ENCODE peak calls at places on chromosome 7, in five cellular contexts. One of them, this sample, is unnamed.
A peak's percentile ranks its signal among the peaks of the same experiment; 100 is the strongest.

GRCh38 chr7:148079681-148080080 is 510.9 kb upstream of the C7orf33 start:
- DNase-seq in HCT116: no peak
- DNase-seq in HepG2: no peak
- DNase-seq in K562: no peak
- DNase-seq in GM12878: no peak
- DNase-seq in this sample: no peak

GRCh38 chr7:47602272-47603004 is 20.5 kb upstream of the TNS3 start:
- DNase-seq in HCT116: no peak
- DNase-seq in HepG2: no peak
- DNase-seq in K562: no peak
- DNase-seq in GM12878: no peak
- DNase-seq in this sample: no peak

GRCh38 chr7:95865716-95866371 is 93.5 kb downstream of the DYNC1I1 start:
- DNase-seq in HCT116: peak; percentile 7
- DNase-seq in HepG2: peak; percentile 25
- DNase-seq in K562: peak; percentile 27
- DNase-seq in GM12878: no peak
- DNase-seq in this sample: no peak

GRCh38 chr7:132575336-132575986 is 809 bp downstream of the PLXNA4 start:
- DNase-seq in HCT116: no peak
- DNase-seq in HepG2: no peak
- DNase-seq in K562: peak; percentile 7
- DNase-seq in GM12878: no peak
- DNase-seq in this sample: peak; percentile 84

GRCh38 chr7:78675511-78675910 is 778.0 kb downstream of the MAGI2 start:
- DNase-seq in HCT116: no peak
- DNase-seq in HepG2: no peak
- DNase-seq in K562: no peak
- DNase-seq in GM12878: no peak
- DNase-seq in this sample: no peak

GRCh38 chr7:138900040-138900828 is 81.0 kb downstream of the KIAA1549 start:
- DNase-seq in HCT116: no peak
- DNase-seq in HepG2: no peak
- DNase-seq in K562: no peak
- DNase-seq in GM12878: no peak
- DNase-seq in this sample: no peak

GRCh38 chr7:29684787-29685650 is 121.3 kb upstream of the WIPF3 start:
- DNase-seq in HCT116: peak; percentile 23
- DNase-seq in HepG2: peak; percentile 56
- DNase-seq in K562: peak; percentile 79
- DNase-seq in GM12878: no peak
- DNase-seq in this sample: peak; percentile 88

GRCh38 chr7:154304740-154305679 is 252.8 kb downstream of the DPP6 start:
- DNase-seq in HCT116: no peak
- DNase-seq in HepG2: no peak
- DNase-seq in K562: no peak
- DNase-seq in GM12878: no peak
- DNase-seq in this sample: peak; percentile 98

GRCh38 chr7:35875292-35875691 is 74.4 kb downstream of the SEPTIN7 start:
- DNase-seq in HCT116: no peak
- DNase-seq in HepG2: no peak
- DNase-seq in K562: no peak
- DNase-seq in GM12878: no peak
- DNase-seq in this sample: no peak

GRCh38 chr7:92888-93672 is 99.3 kb upstream of the FAM20C start:
- DNase-seq in HCT116: no peak
- DNase-seq in HepG2: no peak
- DNase-seq in K562: no peak
- DNase-seq in GM12878: no peak
- DNase-seq in this sample: no peak

GRCh38 chr7:95180-95862 is 97.0 kb upstream of the FAM20C start:
- DNase-seq in HCT116: no peak
- DNase-seq in HepG2: no peak
- DNase-seq in K562: no peak
- DNase-seq in GM12878: no peak
- DNase-seq in this sample: no peak

GRCh38 chr7:95863-96260 is 96.5 kb upstream of the FAM20C start:
- DNase-seq in HCT116: no peak
- DNase-seq in HepG2: no peak
- DNase-seq in K562: no peak
- DNase-seq in GM12878: no peak
- DNase-seq in this sample: no peak

GRCh38 chr7:92159-92767 is 100.1 kb upstream of the FAM20C start:
- DNase-seq in HCT116: no peak
- DNase-seq in HepG2: no peak
- DNase-seq in K562: no peak
- DNase-seq in GM12878: no peak
- DNase-seq in this sample: peak; percentile 63

DNA sequence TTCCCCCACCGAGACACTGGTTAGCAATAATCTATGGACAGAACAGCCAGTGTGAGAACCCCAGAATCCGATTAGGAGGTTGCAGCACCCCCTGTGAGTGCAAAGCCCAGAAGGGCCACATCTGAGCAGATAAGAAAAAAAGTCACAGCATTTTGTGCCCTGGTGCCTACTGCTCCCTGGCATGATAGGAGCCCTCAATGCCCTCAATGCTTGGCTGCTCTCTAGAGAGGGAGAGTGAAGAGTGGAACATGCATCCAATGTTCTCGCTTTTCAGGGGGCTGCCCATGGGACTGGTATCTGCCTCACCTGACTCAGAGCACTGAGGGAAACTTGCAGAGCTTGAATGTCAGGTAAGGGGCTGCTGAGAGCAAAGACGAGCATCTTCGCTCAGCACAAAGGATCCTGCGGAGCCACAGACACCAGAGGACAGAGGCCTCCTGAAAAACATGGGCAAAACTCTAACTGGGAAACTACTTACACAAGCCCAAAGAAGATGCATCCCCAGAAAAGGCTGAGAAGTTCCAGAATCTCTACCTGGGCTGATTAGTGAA is 98.0 kb upstream of the FAM20C start:
- DNase-seq in HCT116: no peak
- DNase-seq in HepG2: no peak
- DNase-seq in K562: no peak
- DNase-seq in GM12878: no peak
- DNase-seq in this sample: no peak
- TF ChIP-seq REST in HCT116: no peak
- TF ChIP-seq REST in HepG2: no peak
- TF ChIP-seq REST in K562: no peak
- TF ChIP-seq REST in GM12878: no peak
- TF ChIP-seq REST in this sample: no peak

GRCh38 chr7:100679129-100679926 is 5.8 kb downstream of the GNB2 start:
- DNase-seq in HCT116: no peak
- DNase-seq in HepG2: no peak
- DNase-seq in K562: no peak
- DNase-seq in GM12878: no peak
- DNase-seq in this sample: peak; percentile 71

GRCh38 chr7:100680589-100681271 is 7.2 kb downstream of the GNB2 start:
- DNase-seq in HCT116: no peak
- DNase-seq in HepG2: no peak
- DNase-seq in K562: peak; percentile 50
- DNase-seq in GM12878: no peak
- DNase-seq in this sample: peak; percentile 50

GRCh38 chr7:100681491-100682227 is 8.1 kb downstream of the GNB2 start:
- DNase-seq in HCT116: no peak
- DNase-seq in HepG2: no peak
- DNase-seq in K562: no peak
- DNase-seq in GM12878: no peak
- DNase-seq in this sample: peak; percentile 44

GRCh38 chr7:100678291-100678984 is 4.9 kb downstream of the GNB2 start:
- DNase-seq in HCT116: no peak
- DNase-seq in HepG2: no peak
- DNase-seq in K562: no peak
- DNase-seq in GM12878: no peak
- DNase-seq in this sample: peak; percentile 66

DNA sequence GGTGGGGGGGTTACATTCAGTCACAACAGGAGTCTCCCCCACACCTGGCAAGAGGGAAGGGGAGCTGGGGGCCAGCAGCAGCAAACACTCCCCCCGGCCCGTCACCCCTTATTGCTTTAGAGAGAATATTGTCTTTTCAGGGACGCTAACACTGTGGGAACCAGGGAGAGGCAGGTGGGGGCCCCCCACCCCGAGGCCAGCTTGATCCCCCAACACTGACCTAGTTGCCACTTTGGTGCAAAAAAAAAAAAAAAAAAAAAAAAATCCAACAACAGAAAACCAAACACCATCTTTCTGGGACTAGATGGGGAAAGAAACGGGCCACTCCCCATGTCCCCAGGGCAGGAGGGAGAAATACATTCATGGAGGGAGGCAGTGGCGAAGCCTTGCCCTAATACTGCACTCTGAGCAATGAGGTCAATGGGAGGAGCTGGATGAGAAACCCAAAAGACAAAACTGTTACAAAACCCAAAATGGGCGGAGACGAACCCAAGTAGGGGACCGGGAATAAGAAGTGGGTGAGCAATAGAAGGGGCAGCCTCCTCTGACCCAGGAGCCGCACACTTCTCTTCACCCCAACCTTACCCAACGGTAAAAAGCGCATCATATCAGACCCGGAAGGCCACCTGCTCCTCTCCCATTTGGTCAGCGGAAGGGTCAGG is 6.5 kb downstream of the GNB2 start:
- DNase-seq in HCT116: no peak
- DNase-seq in HepG2: no peak
- DNase-seq in K562: peak; percentile 49
- DNase-seq in GM12878: no peak
- DNase-seq in this sample: peak; percentile 44
- H3K27ac ChIP-seq in HCT116: peak overlapping the region; percentile 9
- H3K27ac ChIP-seq in HepG2: peak overlapping the region; percentile 27
- H3K27ac ChIP-seq in K562: no peak overlapping the region
- H3K27ac ChIP-seq in GM12878: no peak overlapping the region
- H3K27ac ChIP-seq in this sample: peak overlapping the region; percentile 73

GRCh38 chr7:1935176-1936005 is 265.3 kb downstream of the ELFN1 start:
- DNase-seq in HCT116: no peak
- DNase-seq in HepG2: no peak
- DNase-seq in K562: no peak
- DNase-seq in GM12878: no peak
- DNase-seq in this sample: no peak
- TF ChIP-seq YY1 in HCT116: no peak
- TF ChIP-seq YY1 in HepG2: no peak
- TF ChIP-seq YY1 in K562: no peak
- TF ChIP-seq YY1 in GM12878: no peak
- TF ChIP-seq YY1 in this sample: no peak

GRCh38 chr7:66099232-66099550 is 15.5 kb upstream of the CRCP start:
- DNase-seq in HCT116: no peak
- DNase-seq in HepG2: no peak
- DNase-seq in K562: no peak
- DNase-seq in GM12878: no peak
- DNase-seq in this sample: no peak

GRCh38 chr7:66100408-66101050 is 14.1 kb upstream of the CRCP start:
- DNase-seq in HCT116: no peak
- DNase-seq in HepG2: no peak
- DNase-seq in K562: no peak
- DNase-seq in GM12878: no peak
- DNase-seq in this sample: no peak

GRCh38 chr7:66105263-66105748 is 9.3 kb upstream of the CRCP start:
- DNase-seq in HCT116: no peak
- DNase-seq in HepG2: no peak
- DNase-seq in K562: no peak
- DNase-seq in GM12878: no peak
- DNase-seq in this sample: no peak

GRCh38 chr7:66095010-66095409 is 19.4 kb downstream of the ASL start:
- DNase-seq in HCT116: no peak
- DNase-seq in HepG2: no peak
- DNase-seq in K562: no peak
- DNase-seq in GM12878: no peak
- DNase-seq in this sample: no peak

GRCh38 chr7:66099551-66100407 is 14.9 kb upstream of the CRCP start:
- DNase-seq in HCT116: peak; percentile 86
- DNase-seq in HepG2: no peak
- DNase-seq in K562: peak; percentile 94
- DNase-seq in GM12878: no peak
- DNase-seq in this sample: no peak
- TF ChIP-seq REST in HCT116: no peak
- TF ChIP-seq REST in HepG2: no peak
- TF ChIP-seq REST in K562: no peak
- TF ChIP-seq REST in GM12878: no peak
- TF ChIP-seq REST in this sample: no peak

GRCh38 chr7:11533229-11533820 is 298.7 kb downstream of the THSD7A start:
- DNase-seq in HCT116: no peak
- DNase-seq in HepG2: no peak
- DNase-seq in K562: no peak
- DNase-seq in GM12878: no peak
- DNase-seq in this sample: no peak
- H3K27ac ChIP-seq in HCT116: no peak overlapping the region
- H3K27ac ChIP-seq in HepG2: no peak overlapping the region
- H3K27ac ChIP-seq in K562: no peak overlapping the region
- H3K27ac ChIP-seq in GM12878: no peak overlapping the region
- H3K27ac ChIP-seq in this sample: no peak overlapping the region

GRCh38 chr7:104111294-104111693 is 96.5 kb downstream of the ORC5 start:
- DNase-seq in HCT116: no peak
- DNase-seq in HepG2: peak; percentile 24
- DNase-seq in K562: no peak
- DNase-seq in GM12878: no peak
- DNase-seq in this sample: no peak

DNA sequence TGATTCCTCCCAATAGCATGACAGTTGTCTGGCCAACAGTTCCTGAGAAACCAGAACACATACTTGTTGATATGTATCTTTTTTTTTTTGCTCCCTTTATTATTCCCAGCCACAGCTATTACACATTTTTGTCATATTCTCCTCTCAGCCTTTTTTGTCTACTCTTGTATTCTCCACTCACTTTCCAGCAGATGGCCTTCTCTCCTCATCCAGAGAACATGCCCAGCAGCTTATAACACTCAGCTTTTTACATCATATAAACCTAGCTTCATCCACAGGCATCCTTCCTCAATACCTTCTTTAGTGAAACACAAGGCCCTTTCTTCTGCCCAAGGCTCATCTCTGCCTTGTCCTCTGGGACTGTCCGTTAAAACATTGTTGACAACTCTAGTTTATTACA is 101.7 kb downstream of the ORC5 start:
- DNase-seq in HCT116: no peak
- DNase-seq in HepG2: peak; percentile 27
- DNase-seq in K562: peak; percentile 33
- DNase-seq in GM12878: no peak
- DNase-seq in this sample: no peak
- TF ChIP-seq YY1 in HCT116: no peak
- TF ChIP-seq YY1 in HepG2: no peak
- TF ChIP-seq YY1 in K562: no peak
- TF ChIP-seq YY1 in GM12878: no peak
- TF ChIP-seq YY1 in this sample: no peak